ENCODE peak calls at places on chromosomes 11 and 22, in six cellular contexts. I is NCI-H1048; O is HTR-8/SVneo; Q is pancreas; R is cardiac fibroblast; U is naive thymus-derived CD8-positive, alpha-beta T cell. J is an unnamed sample.

GRCh38 chr11:115291391-115291744 is 212.8 kb downstream of the CADM1 start:
- DNase-seq in I (no peak), O (no peak), Q (no peak), R (no peak), U (no peak), J (no peak)

GRCh38 chr11:3222941-3223905 is 4.6 kb upstream of the MRGPRG start:
- DNase-seq in I (no peak), O (no peak), Q (no peak), R (no peak), U (no peak), J (no peak)

GRCh38 chr11:46485852-46486443 is 94.4 kb upstream of the CHRM4 start:
- DNase-seq in I (no peak), O (no peak), Q (no peak), R (no peak), U (no peak), J (no peak)

GRCh38 chr11:116072776-116073175 is 568.6 kb upstream of the CADM1 start:
- DNase-seq in I (no peak), O (no peak), Q (no peak), R (no peak), U (no peak), J (no peak)

GRCh38 chr11:1072821-1073231 is 1.8 kb upstream of the MUC2 start:
- DNase-seq in I (no peak), O (no peak), Q (no peak), R (no peak), U (no peak), J (no peak)

GRCh38 chr11:62340269-62340901 is 3.1 kb downstream of the ASRGL1 start:
- DNase-seq in I (no peak), O (peak), Q (no peak), R (peak), U (peak), J (peak)

GRCh38 chr11:115886111-115886733 is 382.0 kb upstream of the CADM1 start:
- DNase-seq in I (no peak), O (no peak), Q (no peak), R (no peak), U (no peak), J (no peak)

GRCh38 chr22:31550871-31551370 is 54.6 kb downstream of the SFI1 start:
- DNase-seq in I (no peak), O (no peak), Q (no peak), R (no peak), U (no peak), J (no peak)

GRCh38 chr11:116126540-116126939 is 622.3 kb upstream of the CADM1 start:
- DNase-seq in I (no peak), O (no peak), Q (no peak), R (no peak), U (no peak), J (no peak)

GRCh38 chr22:26199665-26200064 is 30.4 kb downstream of the SEZ6L start:
- DNase-seq in I (no peak), O (no peak), Q (no peak), R (no peak), U (no peak), J (no peak)